ENCODE peak calls at places on chromosomes 16 and 17, in four cellular contexts. P is mesendoderm, N is NCI-H1092, L is body of pancreas. J is an unnamed sample.

GRCh38 chr16:46627746-46628145 is 6.6 kb upstream of the SHCBP1 start:
- DNase-seq in P (peak; percentile 37), N (no peak), L (no peak), J (no peak)

GRCh38 chr17:41547378-41547841 is 19.3 kb upstream of the KRT19 start:
- DNase-seq in P (no peak), N (no peak), L (no peak), J (no peak)

GRCh38 chr16:4200000-4200780 is 41.7 kb downstream of the SRL start:
- DNase-seq in P (peak; percentile 66), N (peak; percentile 41), L (peak; percentile 77), J (peak; percentile 84)

GRCh38 chr17:12642034-12642433 is 23.7 kb upstream of the MYOCD start:
- DNase-seq in P (no peak), N (no peak), L (no peak), J (no peak)

GRCh38 chr16:28491080-28491969 is 549 bp downstream of the CLN3 start:
- DNase-seq in P (peak; percentile 42), N (no peak), L (peak; percentile 42), J (peak; percentile 72)

GRCh38 chr17:45221081-45221996 is at the start of gene FMNL1:
- DNase-seq in P (no peak), N (no peak), L (no peak), J (no peak)

GRCh38 chr16:17230932-17231581 is 239.7 kb downstream of the XYLT1 start:
- DNase-seq in P (no peak), N (no peak), L (no peak), J (no peak)

GRCh38 chr17:50837286-50837979 is 2.0 kb downstream of the WFIKKN2 start:
- DNase-seq in P (no peak), N (no peak), L (peak; percentile 47), J (no peak)

GRCh38 chr16:73054732-73055481 is 7.0 kb upstream of the ZFHX3 start:
- DNase-seq in P (peak; percentile 51), N (peak; percentile 55), L (no peak), J (no peak)

GRCh38 chr16:8355714-8356113 is 234.6 kb downstream of the TMEM114 start:
- DNase-seq in P (peak; percentile 55), N (no peak), L (no peak), J (no peak)

GRCh38 chr16:84054916-84055315 is 12.3 kb upstream of the SLC38A8 start:
- DNase-seq in P (peak; percentile 33), N (no peak), L (peak; percentile 11), J (no peak)

GRCh38 chr16:1054660-1055556 is 17.6 kb upstream of the SSTR5 start:
- DNase-seq in P (peak; percentile 54), N (peak; percentile 24), L (peak; percentile 71), J (no peak)

GRCh38 chr17:47875011-47875471 is 21.0 kb upstream of the SP2 start:
- DNase-seq in P (no peak), N (no peak), L (no peak), J (no peak)

GRCh38 chr17:19958023-19958422 is 19.6 kb downstream of the AKAP10 start:
- DNase-seq in P (peak; percentile 98), N (no peak), L (no peak), J (no peak)

GRCh38 chr16:19735074-19735867 is 17.2 kb downstream of the IQCK start:
- DNase-seq in P (no peak), N (no peak), L (peak; percentile 35), J (no peak)

GRCh38 chr16:19135896-19136438 is 22.2 kb downstream of the ITPRIPL2 start:
- DNase-seq in P (peak; percentile 69), N (peak; percentile 13), L (no peak), J (no peak)

GRCh38 chr17:17035920-17036319 is 6.3 kb upstream of the MPRIP start:
- DNase-seq in P (no peak), N (no peak), L (no peak), J (no peak)

GRCh38 chr16:89383095-89384003 is 107.0 kb downstream of the ANKRD11 start:
- DNase-seq in P (peak; percentile 88), N (no peak), L (peak; percentile 78), J (no peak)

GRCh38 chr17:67376892-67377726 is at the start of gene PITPNC1:
- DNase-seq in P (peak; percentile 95), N (peak; percentile 65), L (peak; percentile 90), J (peak; percentile 49)

GRCh38 chr17:35541434-35541833 is 4.0 kb upstream of the SLFN12L start:
- DNase-seq in P (no peak), N (no peak), L (no peak), J (no peak)

GRCh38 chr17:55426851-55427586 is 5.4 kb upstream of the MMD start:
- DNase-seq in P (no peak), N (no peak), L (no peak), J (no peak)

GRCh38 chr16:68289621-68290329 is 21.0 kb downstream of the SLC7A6OS start:
- DNase-seq in P (peak; percentile 32), N (no peak), L (no peak), J (no peak)

GRCh38 chr16:54879681-54880080 is 51.0 kb upstream of the IRX5 start:
- DNase-seq in P (no peak), N (no peak), L (no peak), J (no peak)

GRCh38 chr17:40678902-40679522 is 14.0 kb upstream of the KRT222 start:
- DNase-seq in P (no peak), N (no peak), L (no peak), J (no peak)

GRCh38 chr16:66931665-66932064 is 2.5 kb downstream of the CIAO2B start:
- DNase-seq in P (no peak), N (no peak), L (no peak), J (no peak)

GRCh38 chr17:79618383-79619067 is 7.7 kb upstream of the RBFOX3 start:
- DNase-seq in P (no peak), N (no peak), L (no peak), J (no peak)

GRCh38 chr17:30113213-30113612 is 3.4 kb upstream of the NSRP1 start:
- DNase-seq in P (no peak), N (no peak), L (no peak), J (no peak)

GRCh38 chr17:66275651-66276050 is 26.8 kb upstream of the PRKCA start:
- DNase-seq in P (no peak), N (no peak), L (no peak), J (peak; percentile 65)

GRCh38 chr17:64410750-64411490 is 20.3 kb upstream of the PECAM1 start:
- DNase-seq in P (peak; percentile 59), N (no peak), L (no peak), J (no peak)

GRCh38 chr17:7842950-7843535 is 9.0 kb downstream of the KDM6B start:
- DNase-seq in P (peak; percentile 85), N (no peak), L (peak; percentile 72), J (peak; percentile 50)

GRCh38 chr16:29857133-29857760 is 5.8 kb downstream of the CDIPT start:
- DNase-seq in P (no peak), N (no peak), L (no peak), J (no peak)

GRCh38 chr17:27669136-27669535 is 38.1 kb downstream of the LGALS9 start:
- DNase-seq in P (no peak), N (no peak), L (no peak), J (no peak)

GRCh38 chr17:3030096-3030495 is 33.3 kb downstream of the OR1D5 start:
- DNase-seq in P (no peak), N (no peak), L (no peak), J (peak; percentile 31)

J was measured in ascending aorta.